ENCODE peak calls at places on chromosome 20, in four cellular contexts. One of them, this sample, is unnamed.

GRCh38 chr20:37081717-37082289 is 14.0 kb downstream of the RBL1 start:
- DNase-seq in PC-9: no peak
- DNase-seq in CD4-positive, alpha-beta memory T cell: peak; percentile 36
- DNase-seq in upper lobe of right lung: no peak
- DNase-seq in this sample: no peak

GRCh38 chr20:31652917-31653385 is 15.2 kb downstream of the COX4I2 start:
- DNase-seq in PC-9: no peak
- DNase-seq in CD4-positive, alpha-beta memory T cell: no peak
- DNase-seq in upper lobe of right lung: no peak
- DNase-seq in this sample: no peak

GRCh38 chr20:48819813-48820648 is 7.8 kb downstream of the PREX1 start:
- DNase-seq in PC-9: no peak
- DNase-seq in CD4-positive, alpha-beta memory T cell: no peak
- DNase-seq in upper lobe of right lung: no peak
- DNase-seq in this sample: no peak

GRCh38 chr20:38148328-38149102 is 16.6 kb downstream of the TGM2 start:
- DNase-seq in PC-9: no peak
- DNase-seq in CD4-positive, alpha-beta memory T cell: no peak
- DNase-seq in upper lobe of right lung: no peak
- DNase-seq in this sample: no peak

GRCh38 chr20:62258499-62259293 is 20.4 kb downstream of the OSBPL2 start:
- DNase-seq in PC-9: no peak
- DNase-seq in CD4-positive, alpha-beta memory T cell: no peak
- DNase-seq in upper lobe of right lung: no peak
- DNase-seq in this sample: no peak

GRCh38 chr20:1820137-1821074 is 74.8 kb upstream of the SIRPA start:
- DNase-seq in PC-9: no peak
- DNase-seq in CD4-positive, alpha-beta memory T cell: no peak
- DNase-seq in upper lobe of right lung: no peak
- DNase-seq in this sample: no peak

GRCh38 chr20:63597651-63598478 is 23.8 kb upstream of the HELZ2 start:
- DNase-seq in PC-9: no peak
- DNase-seq in CD4-positive, alpha-beta memory T cell: no peak
- DNase-seq in upper lobe of right lung: no peak
- DNase-seq in this sample: no peak

GRCh38 chr20:51930775-51931174 is 128.5 kb upstream of the SALL4 start:
- DNase-seq in PC-9: no peak
- DNase-seq in CD4-positive, alpha-beta memory T cell: no peak
- DNase-seq in upper lobe of right lung: no peak
- DNase-seq in this sample: no peak

GRCh38 chr20:63471002-63471718 is 1.3 kb downstream of the KCNQ2 start:
- DNase-seq in PC-9: no peak
- DNase-seq in CD4-positive, alpha-beta memory T cell: no peak
- DNase-seq in upper lobe of right lung: no peak
- DNase-seq in this sample: no peak

GRCh38 chr20:50412069-50412468 is 98.1 kb upstream of the PTPN1 start:
- DNase-seq in PC-9: peak; percentile 48
- DNase-seq in CD4-positive, alpha-beta memory T cell: no peak
- DNase-seq in upper lobe of right lung: no peak
- DNase-seq in this sample: no peak

GRCh38 chr20:61353261-61353995 is 101.4 kb downstream of the CDH4 start:
- DNase-seq in PC-9: no peak
- DNase-seq in CD4-positive, alpha-beta memory T cell: no peak
- DNase-seq in upper lobe of right lung: no peak
- DNase-seq in this sample: no peak

GRCh38 chr20:878511-879307 is 37.4 kb downstream of the ANGPT4 start:
- DNase-seq in PC-9: no peak
- DNase-seq in CD4-positive, alpha-beta memory T cell: no peak
- DNase-seq in upper lobe of right lung: no peak
- DNase-seq in this sample: no peak

DNA sequence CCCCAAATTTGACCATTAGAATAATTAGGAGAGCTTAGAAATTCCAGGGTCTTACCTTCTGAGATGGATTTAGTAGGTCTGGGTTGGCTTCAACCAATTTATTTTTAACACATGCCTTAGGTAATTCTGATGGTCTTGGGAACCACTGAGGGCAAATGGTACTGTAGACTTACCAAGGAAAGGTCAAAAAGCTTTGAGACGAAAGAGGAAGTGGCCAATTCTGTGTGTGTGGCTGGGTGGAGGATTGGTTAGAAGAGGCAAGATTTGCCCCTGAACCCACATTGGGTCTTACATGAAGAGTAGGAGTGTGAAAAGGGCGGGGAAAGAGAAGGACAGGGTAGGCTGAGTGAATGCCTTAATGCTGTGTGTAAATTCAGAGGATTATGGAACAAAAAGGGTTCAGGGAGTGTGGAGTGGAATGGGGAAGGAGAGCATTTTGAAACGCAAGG is 2.7 kb downstream of the ITCH start:
- DNase-seq in PC-9: no peak
- DNase-seq in CD4-positive, alpha-beta memory T cell: no peak
- DNase-seq in upper lobe of right lung: no peak
- DNase-seq in this sample: no peak
- H3K27ac ChIP-seq in PC-9: peak overlapping the region; percentile 94
- H3K27ac ChIP-seq in CD4-positive, alpha-beta memory T cell: no peak overlapping the region
- H3K27ac ChIP-seq in upper lobe of right lung: no peak overlapping the region
- H3K27ac ChIP-seq in this sample: no peak overlapping the region

GRCh38 chr20:33757458-33757857 is 25.7 kb downstream of the ZNF341 start:
- DNase-seq in PC-9: no peak
- DNase-seq in CD4-positive, alpha-beta memory T cell: no peak
- DNase-seq in upper lobe of right lung: no peak
- DNase-seq in this sample: no peak

GRCh38 chr20:33757046-33757445 is 25.2 kb downstream of the ZNF341 start:
- DNase-seq in PC-9: no peak
- DNase-seq in CD4-positive, alpha-beta memory T cell: no peak
- DNase-seq in upper lobe of right lung: no peak
- DNase-seq in this sample: no peak

GRCh38 chr20:33751775-33752174 is 20.0 kb downstream of the ZNF341 start:
- DNase-seq in PC-9: no peak
- DNase-seq in CD4-positive, alpha-beta memory T cell: no peak
- DNase-seq in upper lobe of right lung: no peak
- DNase-seq in this sample: no peak

GRCh38 chr20:33753143-33753542 is 21.3 kb downstream of the ZNF341 start:
- DNase-seq in PC-9: no peak
- DNase-seq in CD4-positive, alpha-beta memory T cell: no peak
- DNase-seq in upper lobe of right lung: no peak
- DNase-seq in this sample: no peak

GRCh38 chr20:33753763-33754162 is 22.0 kb downstream of the ZNF341 start:
- DNase-seq in PC-9: no peak
- DNase-seq in CD4-positive, alpha-beta memory T cell: no peak
- DNase-seq in upper lobe of right lung: no peak
- DNase-seq in this sample: no peak
- H3K9me3 ChIP-seq in PC-9: no peaks in the 10 kb centered on the region
- H3K9me3 ChIP-seq in CD4-positive, alpha-beta memory T cell: no peaks in the 10 kb centered on the region
- H3K9me3 ChIP-seq in upper lobe of right lung: no peaks in the 10 kb centered on the region
- H3K9me3 ChIP-seq in this sample: no peaks in the 10 kb centered on the region

GRCh38 chr20:41567615-41568014 is 50.6 kb downstream of the CHD6 start:
- DNase-seq in PC-9: no peak
- DNase-seq in CD4-positive, alpha-beta memory T cell: no peak
- DNase-seq in upper lobe of right lung: no peak
- DNase-seq in this sample: no peak
- H3K27ac ChIP-seq in PC-9: no peak overlapping the region
- H3K27ac ChIP-seq in CD4-positive, alpha-beta memory T cell: no peak overlapping the region
- H3K27ac ChIP-seq in upper lobe of right lung: no peak overlapping the region
- H3K27ac ChIP-seq in this sample: no peak overlapping the region

GRCh38 chr20:59709636-59710035 is 105.3 kb downstream of the PHACTR3 start:
- DNase-seq in PC-9: no peak
- DNase-seq in CD4-positive, alpha-beta memory T cell: no peak
- DNase-seq in upper lobe of right lung: no peak
- DNase-seq in this sample: no peak
- H3K9me3 ChIP-seq in PC-9: no peaks in the 10 kb centered on the region
- H3K9me3 ChIP-seq in CD4-positive, alpha-beta memory T cell: no peaks in the 10 kb centered on the region
- H3K9me3 ChIP-seq in upper lobe of right lung: no peaks in the 10 kb centered on the region
- H3K9me3 ChIP-seq in this sample: peaks cover 3% of the 10 kb centered on the region

DNA sequence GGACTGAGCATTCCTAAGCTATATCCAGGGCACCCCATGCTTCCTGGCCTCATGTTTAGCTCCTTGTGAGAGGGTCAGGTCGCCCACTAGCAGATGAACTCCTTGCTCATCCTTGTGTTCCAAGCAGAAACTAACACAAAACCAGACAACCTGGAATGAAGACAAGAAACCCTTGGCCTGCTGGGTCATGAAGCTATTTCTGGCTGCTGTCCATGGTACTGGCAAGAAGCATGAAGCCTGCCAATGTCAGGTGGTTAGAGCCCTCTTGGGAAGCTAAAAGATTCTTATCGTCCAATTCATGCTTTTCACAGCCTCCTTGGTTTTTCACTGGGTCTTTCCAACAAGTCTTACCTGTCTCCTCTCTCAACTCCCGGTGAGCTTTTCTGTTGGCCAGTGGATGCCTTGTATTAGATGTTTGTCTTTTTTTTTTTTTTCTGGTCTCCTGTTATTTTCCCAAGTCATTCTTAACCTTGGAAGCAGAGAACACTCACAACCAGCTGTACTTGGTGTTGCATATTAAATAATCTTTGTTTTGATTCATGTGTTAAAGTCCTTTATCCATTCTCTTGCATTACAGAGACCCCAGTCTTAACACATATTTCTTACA is 180.3 kb downstream of the ANKRD60 start:
- DNase-seq in PC-9: peak; percentile 60
- DNase-seq in CD4-positive, alpha-beta memory T cell: no peak
- DNase-seq in upper lobe of right lung: no peak
- DNase-seq in this sample: no peak
- H3K27ac ChIP-seq in PC-9: no peak overlapping the region
- H3K27ac ChIP-seq in CD4-positive, alpha-beta memory T cell: no peak overlapping the region
- H3K27ac ChIP-seq in upper lobe of right lung: no peak overlapping the region
- H3K27ac ChIP-seq in this sample: no peak overlapping the region

DNA sequence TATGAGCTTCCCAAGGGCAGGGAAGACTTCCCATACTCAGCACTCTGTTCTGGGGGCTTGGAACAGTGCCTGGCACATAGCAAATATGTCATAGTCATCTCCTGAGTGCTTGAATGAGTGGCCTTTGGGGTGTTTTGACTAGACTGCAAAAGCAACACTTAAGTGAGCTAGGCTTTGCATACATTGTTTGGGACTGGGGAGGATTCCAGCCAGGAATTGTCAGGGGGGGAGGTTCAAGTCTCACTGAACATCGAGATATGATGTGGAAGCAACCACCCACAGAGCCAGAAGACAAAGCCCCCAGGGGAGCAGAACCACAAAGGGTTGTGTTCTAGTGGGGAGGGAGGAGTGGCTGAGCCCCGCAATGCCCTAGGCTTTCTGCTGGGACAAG is 98.4 kb downstream of the SYCP2 start:
- DNase-seq in PC-9: no peak
- DNase-seq in CD4-positive, alpha-beta memory T cell: no peak
- DNase-seq in upper lobe of right lung: no peak
- DNase-seq in this sample: no peak
- H3K9me3 ChIP-seq in PC-9: no peaks in the 10 kb centered on the region
- H3K9me3 ChIP-seq in CD4-positive, alpha-beta memory T cell: no peaks in the 10 kb centered on the region
- H3K9me3 ChIP-seq in upper lobe of right lung: no peaks in the 10 kb centered on the region
- H3K9me3 ChIP-seq in this sample: no peaks in the 10 kb centered on the region

GRCh38 chr20:35617397-35618031 is 1.9 kb downstream of the SPAG4 start:
- DNase-seq in PC-9: peak; percentile 79
- DNase-seq in CD4-positive, alpha-beta memory T cell: peak; percentile 25
- DNase-seq in upper lobe of right lung: peak; percentile 72
- DNase-seq in this sample: no peak
- H3K27ac ChIP-seq in PC-9: peak overlapping the region; percentile 73
- H3K27ac ChIP-seq in CD4-positive, alpha-beta memory T cell: no peak overlapping the region
- H3K27ac ChIP-seq in upper lobe of right lung: peak overlapping the region; percentile 74
- H3K27ac ChIP-seq in this sample: no peak overlapping the region

GRCh38 chr20:9945406-9945805 is 89.4 kb upstream of the ANKEF1 start:
- DNase-seq in PC-9: no peak
- DNase-seq in CD4-positive, alpha-beta memory T cell: no peak
- DNase-seq in upper lobe of right lung: no peak
- DNase-seq in this sample: no peak

DNA sequence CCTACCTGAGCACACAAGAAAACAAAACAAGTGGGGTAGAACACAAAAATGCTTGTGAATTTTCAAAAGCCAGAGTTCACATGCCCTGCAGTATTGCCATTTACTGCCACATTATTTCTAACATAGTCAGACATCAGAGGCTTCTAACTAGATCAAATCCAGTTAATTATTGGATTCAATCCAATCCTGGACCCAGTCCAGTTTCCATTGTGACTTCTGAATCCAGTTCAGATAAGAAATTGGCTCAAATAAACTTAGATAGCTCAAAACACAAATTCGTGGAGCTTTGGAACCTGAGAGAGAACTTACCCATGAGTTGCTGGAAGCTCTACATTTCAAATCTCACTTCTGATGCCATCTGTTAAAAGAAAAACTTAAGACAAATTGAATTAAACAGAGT is 85.2 kb upstream of the ANKEF1 start:
- DNase-seq in PC-9: no peak
- DNase-seq in CD4-positive, alpha-beta memory T cell: no peak
- DNase-seq in upper lobe of right lung: no peak
- DNase-seq in this sample: no peak
- H3K9me3 ChIP-seq in PC-9: no peaks in the 10 kb centered on the region
- H3K9me3 ChIP-seq in CD4-positive, alpha-beta memory T cell: no peaks in the 10 kb centered on the region
- H3K9me3 ChIP-seq in upper lobe of right lung: no peaks in the 10 kb centered on the region
- H3K9me3 ChIP-seq in this sample: no peaks in the 10 kb centered on the region

DNA sequence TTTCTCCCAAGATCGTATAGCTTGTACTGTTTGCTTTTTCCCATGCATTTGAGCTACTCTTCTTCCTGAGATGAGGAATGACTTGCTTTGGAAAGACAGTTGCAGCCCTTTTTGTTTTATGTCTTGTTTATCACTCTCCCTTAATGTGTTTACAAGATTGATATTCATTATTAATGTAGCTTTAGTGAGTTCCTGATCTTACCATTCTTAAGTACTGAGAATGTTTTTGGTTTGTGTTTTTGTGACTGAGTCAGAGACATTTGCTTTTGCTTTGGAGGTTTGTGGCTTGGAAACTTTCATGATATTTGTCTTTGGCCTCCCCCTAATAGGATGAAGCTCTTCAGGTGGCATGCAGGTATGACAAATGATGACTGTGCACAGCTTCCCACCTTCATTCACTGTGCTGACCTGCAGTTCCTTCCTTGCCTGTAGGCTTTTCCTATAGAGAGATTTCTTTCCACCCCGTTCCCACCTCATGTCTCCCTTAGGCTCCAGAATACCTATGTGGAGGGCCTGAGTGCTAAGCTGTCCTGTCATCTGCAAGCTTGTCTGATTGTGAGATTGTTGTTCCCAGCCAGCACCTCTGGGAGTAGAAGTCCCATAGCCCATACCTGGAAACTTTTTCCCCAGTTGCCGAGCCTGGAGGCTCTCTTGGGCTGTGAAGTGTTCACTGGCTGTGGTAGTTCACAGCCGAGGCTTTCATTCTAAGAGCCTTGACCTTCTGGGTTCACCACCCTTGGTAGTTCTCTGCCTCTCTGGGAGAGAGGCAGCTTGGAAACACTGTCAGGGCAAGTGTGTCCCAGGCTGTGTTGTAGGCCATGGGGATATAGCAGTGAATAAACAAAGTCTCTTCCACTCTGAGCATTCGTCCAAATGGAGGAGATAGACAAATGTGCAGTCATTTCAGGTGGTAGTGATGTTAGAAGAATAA is 27.1 kb downstream of the CDS2 start:
- DNase-seq in PC-9: peak; percentile 96
- DNase-seq in CD4-positive, alpha-beta memory T cell: no peak
- DNase-seq in upper lobe of right lung: no peak
- DNase-seq in this sample: no peak
- H3K27ac ChIP-seq in PC-9: peak overlapping the region; percentile 98
- H3K27ac ChIP-seq in CD4-positive, alpha-beta memory T cell: no peak overlapping the region
- H3K27ac ChIP-seq in upper lobe of right lung: no peak overlapping the region
- H3K27ac ChIP-seq in this sample: no peak overlapping the region

DNA sequence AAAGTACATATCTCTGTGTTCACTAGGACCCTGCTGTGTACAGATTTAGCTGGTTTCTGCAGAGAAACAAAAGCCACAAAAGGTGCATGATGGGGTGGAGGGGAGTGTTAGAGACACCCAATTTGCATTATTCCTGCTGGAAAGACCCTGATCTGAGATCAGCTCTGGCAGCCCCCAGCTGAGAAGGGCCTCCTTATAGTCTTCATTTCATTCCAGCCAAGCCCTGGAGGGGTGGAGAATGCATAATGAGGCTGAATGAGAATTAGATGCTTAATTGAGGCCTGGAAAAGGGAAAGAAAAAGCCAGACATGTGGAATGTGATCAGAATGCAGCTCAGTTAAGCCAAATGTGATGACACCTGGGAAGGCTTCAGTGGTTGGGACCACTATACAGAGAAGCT is 545.5 kb downstream of the KIF16B start:
- DNase-seq in PC-9: no peak
- DNase-seq in CD4-positive, alpha-beta memory T cell: no peak
- DNase-seq in upper lobe of right lung: no peak
- DNase-seq in this sample: no peak
- H3K9me3 ChIP-seq in PC-9: no peaks in the 10 kb centered on the region
- H3K9me3 ChIP-seq in CD4-positive, alpha-beta memory T cell: no peaks in the 10 kb centered on the region
- H3K9me3 ChIP-seq in upper lobe of right lung: no peaks in the 10 kb centered on the region
- H3K9me3 ChIP-seq in this sample: no peaks in the 10 kb centered on the region

This sample was measured in effector memory CD4-positive, alpha-beta T cell.